ENCODE peak calls at places on chromosomes 5 and 9, in ten cellular contexts. F is NCI-H1105; E is iris pigment epithelial cell; T is CD4-positive, alpha-beta T cell; V is activated T-cell treated with anti-CD3 and anti-CD28 coated beads for 24 hours; M is substantia nigra; N is caudate nucleus; C is T-helper 1 cell; U is D341Med; D is CD8-positive, alpha-beta memory T cell. R is an unnamed sample.

GRCh38 chr5:116733995-116734716 is 159.5 kb upstream of the SEMA6A start:
- DNase-seq in F (no peak), E (no peak), T (no peak), V (no peak), M (no peak), N (no peak), C (no peak), U (peak; percentile 26), D (no peak), R (no peak)

GRCh38 chr9:113579270-113580040 is 115.9 kb downstream of the RGS3 start:
- DNase-seq in F (no peak), E (peak; percentile 58), T (peak; percentile 15), V (no peak), M (no peak), N (peak; percentile 46), C (peak; percentile 67), U (no peak), D (peak; percentile 21), R (peak; percentile 46)

GRCh38 chr9:91865041-91865440 is 85.0 kb downstream of the ROR2 start:
- DNase-seq in F (no peak), E (no peak), T (no peak), V (no peak), M (no peak), N (no peak), C (no peak), U (no peak), D (no peak), R (no peak)

GRCh38 chr5:159156839-159157238 is 52.5 kb downstream of the RNF145 start:
- DNase-seq in F (peak; percentile 43), E (peak; percentile 77), T (peak; percentile 13), V (no peak), M (no peak), N (no peak), C (peak; percentile 59), U (peak; percentile 59), D (no peak), R (peak; percentile 64)

GRCh38 chr9:21801683-21802417 is 586 bp upstream of the MTAP start:
- DNase-seq in F (peak; percentile 56), E (peak; percentile 92), T (no peak), V (no peak), M (peak; percentile 29), N (no peak), C (no peak), U (peak; percentile 76), D (no peak), R (peak; percentile 86)

GRCh38 chr5:130884033-130884432 is 281.0 kb downstream of the HINT1 start:
- DNase-seq in F (no peak), E (no peak), T (no peak), V (no peak), M (no peak), N (no peak), C (no peak), U (no peak), D (no peak), R (no peak)

GRCh38 chr5:56306433-56307150 is 73.5 kb upstream of the ANKRD55 start:
- DNase-seq in F (peak; percentile 25), E (no peak), T (no peak), V (no peak), M (no peak), N (no peak), C (no peak), U (no peak), D (no peak), R (no peak)

GRCh38 chr5:154058055-154059038 is 19.6 kb downstream of the MFAP3 start:
- DNase-seq in F (peak; percentile 66), E (peak; percentile 75), T (no peak), V (no peak), M (no peak), N (no peak), C (no peak), U (peak; percentile 60), D (no peak), R (no peak)

GRCh38 chr9:109868722-109869121 is 88.7 kb downstream of the PALM2AKAP2 start:
- DNase-seq in F (no peak), E (no peak), T (no peak), V (no peak), M (no peak), N (no peak), C (no peak), U (no peak), D (no peak), R (no peak)

GRCh38 chr9:134597957-134598883 is 43.4 kb upstream of the COL5A1 start:
- DNase-seq in F (no peak), E (no peak), T (no peak), V (no peak), M (no peak), N (no peak), C (no peak), U (peak; percentile 47), D (no peak), R (no peak)

GRCh38 chr9:99075246-99075912 is 29.5 kb upstream of the TGFBR1 start:
- DNase-seq in F (no peak), E (peak; percentile 46), T (no peak), V (no peak), M (no peak), N (no peak), C (no peak), U (no peak), D (no peak), R (peak; percentile 80)

GRCh38 chr9:134190232-134191121 is 26.1 kb upstream of the RNU6ATAC start:
- DNase-seq in F (no peak), E (no peak), T (no peak), V (no peak), M (no peak), N (no peak), C (no peak), U (no peak), D (no peak), R (no peak)

GRCh38 chr9:132099741-132100407 is 20.2 kb upstream of the MED27 start:
- DNase-seq in F (no peak), E (peak; percentile 40), T (no peak), V (no peak), M (no peak), N (no peak), C (no peak), U (no peak), D (no peak), R (peak; percentile 43)

GRCh38 chr5:132467292-132467984 is 23.1 kb downstream of the IRF1 start:
- DNase-seq in F (no peak), E (no peak), T (no peak), V (no peak), M (no peak), N (no peak), C (no peak), U (no peak), D (no peak), R (no peak)

GRCh38 chr9:3528466-3528865 is 2.7 kb upstream of the RFX3 start:
- DNase-seq in F (peak; percentile 55), E (no peak), T (peak; percentile 35), V (peak; percentile 66), M (no peak), N (no peak), C (peak; percentile 89), U (no peak), D (peak; percentile 21), R (no peak)

R was measured in HCEC 1CT.